ENCODE peak calls at places on chromosome 17, in eight cellular contexts. T, C, B, R, A, H, Y and E are unnamed samples.

GRCh38 chr17:49694847-49695697 is 12.7 kb downstream of the SLC35B1 start:
- DNase-seq in B (peak; percentile 40), C (peak; percentile 76), H (peak; percentile 8), A (no peak), R (no peak), Y (peak; percentile 63), T (peak; percentile 73), E (no peak)

GRCh38 chr17:57747221-57748017 is 2.3 kb upstream of the CCDC182 start:
- DNase-seq in C (peak; percentile 37), H (peak; percentile 28), R (peak; percentile 52), T (peak; percentile 9), A (peak; percentile 16), Y (no peak), B (peak; percentile 78), E (no peak)

GRCh38 chr17:44079877-44080821 is 9.6 kb downstream of the G6PC3 start:
- DNase-seq in B (no peak), C (no peak), R (no peak), H (no peak), A (no peak), Y (no peak), T (no peak), E (no peak)

GRCh38 chr17:48544356-48545021 is 420 bp downstream of the HOXB2 start:
- DNase-seq in A (no peak), T (peak; percentile 38), Y (peak; percentile 95), C (peak; percentile 11), R (no peak), B (peak; percentile 89), H (peak; percentile 71), E (peak; percentile 86)

GRCh38 chr17:58360664-58361063 is 8.7 kb upstream of the SUPT4H1 start:
- DNase-seq in A (no peak), R (no peak), H (no peak), C (no peak), Y (no peak), B (no peak), T (no peak), E (no peak)

GRCh38 chr17:39352511-39352910 is 48.9 kb downstream of the FBXL20 start:
- DNase-seq in A (no peak), T (no peak), H (no peak), Y (no peak), C (no peak), R (no peak), B (peak; percentile 24), E (no peak)

GRCh38 chr17:56699186-56699895 is 105.8 kb downstream of the NOG start:
- DNase-seq in T (no peak), B (peak; percentile 83), H (peak; percentile 98), R (peak; percentile 77), Y (peak; percentile 20), A (peak; percentile 98), C (no peak), E (peak; percentile 55)

GRCh38 chr17:83186226-83186625 is 106.8 kb downstream of the METRNL start:
- DNase-seq in C (no peak), B (peak; percentile 29), H (no peak), T (no peak), R (no peak), Y (no peak), A (no peak), E (peak; percentile 18)

GRCh38 chr17:65035191-65035590 is 21.3 kb downstream of the GNA13 start:
- DNase-seq in Y (no peak), A (no peak), B (peak; percentile 50), R (no peak), T (no peak), H (no peak), C (no peak), E (no peak)

GRCh38 chr17:47810200-47810821 is 11.3 kb downstream of the OSBPL7 start:
- DNase-seq in H (peak; percentile 87), R (peak; percentile 58), A (peak; percentile 84), B (peak; percentile 87), C (no peak), Y (no peak), T (no peak), E (no peak)

GRCh38 chr17:18146259-18146658 is 37.4 kb upstream of the ALKBH5 start:
- DNase-seq in H (no peak), R (no peak), B (no peak), Y (no peak), A (no peak), C (no peak), T (no peak), E (no peak)

GRCh38 chr17:55710410-55710809 is 12.3 kb downstream of the TMEM100 start:
- DNase-seq in C (no peak), H (no peak), R (no peak), T (no peak), Y (no peak), B (peak; percentile 43), A (no peak), E (no peak)

GRCh38 chr17:73228748-73229236 is 32.9 kb downstream of the CPSF4L start:
- DNase-seq in R (no peak), A (peak; percentile 60), T (peak; percentile 26), B (peak; percentile 88), C (no peak), H (peak; percentile 35), Y (peak; percentile 48), E (peak; percentile 72)

GRCh38 chr17:41402161-41402560 is 4.8 kb upstream of the KRT31 start:
- DNase-seq in Y (no peak), T (no peak), H (peak; percentile 20), B (no peak), C (no peak), A (no peak), R (no peak), E (no peak)

GRCh38 chr17:82937411-82938371 is 97.9 kb upstream of the ZNF750 start:
- DNase-seq in R (no peak), T (no peak), A (no peak), Y (peak; percentile 11), H (no peak), C (no peak), B (no peak), E (peak; percentile 12)

GRCh38 chr17:80944326-80944725 is 47.3 kb upstream of the CHMP6 start:
- DNase-seq in B (no peak), H (no peak), Y (peak; percentile 12), C (no peak), T (no peak), A (no peak), R (no peak), E (no peak)

GRCh38 chr17:72404872-72405271 is 284.1 kb downstream of the SOX9 start:
- DNase-seq in R (no peak), H (peak; percentile 45), Y (no peak), T (no peak), C (no peak), A (no peak), B (peak; percentile 56), E (no peak)

GRCh38 chr17:27379863-27380533 is 76.2 kb upstream of the KSR1 start:
- DNase-seq in H (peak; percentile 28), Y (peak; percentile 73), R (no peak), C (no peak), B (peak; percentile 78), A (no peak), T (no peak), E (peak; percentile 81)

GRCh38 chr17:298791-299450 is 53.7 kb downstream of the RPH3AL start:
- DNase-seq in R (no peak), B (peak; percentile 79), T (no peak), C (no peak), H (no peak), A (no peak), Y (peak; percentile 77), E (peak; percentile 53)

GRCh38 chr17:78585231-78585630 is 8.0 kb upstream of the DNAH17 start:
- DNase-seq in B (no peak), H (no peak), T (no peak), R (no peak), A (no peak), C (no peak), Y (no peak), E (no peak)